ENCODE peak calls at places on chromosomes 2 and 18, in six cellular contexts. R is stomach, O is A673, B is GM23338, A is ovary, C is Peyer's patch. E is an unnamed sample. For H3K27me3, the result is how much of the 10 kb centered on the place peaks cover.

GRCh38 chr2:102604754-102605153 is 14.6 kb upstream of the SLC9A2 start:
- DNase-seq in B (peak), R (no peak), O (no peak), A (no peak), C (no peak), E (no peak)

GRCh38 chr2:150919899-150920298 is 341.8 kb downstream of the RBM43 start:
- DNase-seq in R (no peak), O (no peak), C (no peak), A (no peak), B (no peak), E (no peak)

GRCh38 chr2:207256026-207256425 is 90.3 kb upstream of the KLF7 start:
- DNase-seq in A (no peak), C (no peak), B (no peak), R (no peak), O (no peak), E (no peak)

GRCh38 chr2:56357655-56358295 is 174.0 kb downstream of the CCDC85A start:
- DNase-seq in B (no peak), R (no peak), A (no peak), C (no peak), O (no peak), E (no peak)

GRCh38 chr2:189276277-189276676 is 96.7 kb upstream of the COL5A2 start:
- DNase-seq in R (no peak), C (no peak), B (no peak), A (no peak), O (peak), E (no peak)

GRCh38 chr2:109125595-109126500 is 3.2 kb upstream of the SH3RF3 start:
- DNase-seq in C (no peak), B (no peak), O (no peak), R (no peak), A (no peak), E (no peak)

GRCh38 chr18:11986061-11986460 is 4.8 kb downstream of the IMPA2 start:
- DNase-seq in A (no peak), B (no peak), R (no peak), C (no peak), O (no peak), E (no peak)

GRCh38 chr2:60438136-60438535 is 115.3 kb downstream of the BCL11A start:
- DNase-seq in B (no peak), C (no peak), O (no peak), A (no peak), R (no peak), E (no peak)

GRCh38 chr2:25521126-25521525 is 152.3 kb downstream of the DTNB start:
- DNase-seq in C (no peak), O (no peak), B (no peak), R (no peak), A (no peak), E (no peak)

GRCh38 chr2:226600184-226600583 is 199.4 kb downstream of the IRS1 start:
- DNase-seq in O (no peak), B (peak), C (no peak), R (no peak), A (no peak), E (no peak)

GRCh38 chr2:9328931-9329330 is 94.4 kb downstream of the ITGB1BP1 start:
- DNase-seq in R (no peak), A (no peak), O (no peak), B (no peak), C (no peak), E (no peak)
- H3K4me3 ChIP-seq in R (no peak), A (no peak), O (no peak), B (no peak), C (no peak), E (no peak)

DNA sequence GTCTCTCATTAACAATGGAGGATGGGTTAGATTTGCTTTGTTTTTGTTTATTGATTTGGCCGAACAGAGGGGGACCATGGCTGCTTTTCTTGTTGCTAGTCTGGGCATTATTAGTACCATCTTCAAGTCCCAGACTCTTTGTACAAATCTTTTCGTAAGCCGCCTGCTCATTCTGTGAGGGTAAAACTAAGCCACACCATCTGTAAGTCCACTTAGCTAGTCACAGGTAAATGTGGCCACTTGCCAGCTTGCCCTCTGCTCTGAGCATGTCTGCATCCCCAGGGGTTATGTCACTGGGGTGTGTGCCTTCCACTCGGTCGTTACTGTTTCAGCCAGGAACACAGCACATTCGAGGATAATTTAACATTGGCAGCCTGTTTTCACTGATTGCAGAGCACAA is 85.6 kb downstream of the SMIM21 start:
- DNase-seq in R (no peak), A (no peak), O (no peak), C (no peak), B (no peak), E (no peak)
- H3K27me3 ChIP-seq in R (under half), A (under half), O (under half), C (under half), B (under half), E (under half)

DNA sequence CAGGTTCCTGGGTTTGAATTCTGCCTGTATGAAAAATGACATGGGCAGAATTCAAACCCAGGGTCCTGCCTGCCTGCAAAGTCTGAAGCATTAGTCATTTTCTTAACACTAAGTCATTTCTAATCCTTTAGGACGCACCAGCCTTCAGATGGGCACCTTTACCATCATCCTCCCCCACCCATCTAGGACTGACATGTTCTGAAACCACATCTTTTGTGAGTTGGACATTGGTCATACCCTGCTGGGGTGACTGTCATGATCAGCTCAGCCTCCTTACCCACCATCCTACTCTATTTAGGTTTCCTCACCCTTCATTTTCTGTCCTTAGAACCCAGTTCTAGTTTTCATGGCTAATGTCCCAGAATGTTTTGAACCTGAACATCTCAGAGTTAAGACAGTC is 104.9 kb downstream of the TRIB2 start:
- DNase-seq in A (no peak), C (no peak), R (no peak), B (no peak), O (no peak), E (no peak)
- TF ChIP-seq CTCF in A (no peak), C (no peak), R (no peak), B (no peak), O (no peak), E (no peak)

DNA sequence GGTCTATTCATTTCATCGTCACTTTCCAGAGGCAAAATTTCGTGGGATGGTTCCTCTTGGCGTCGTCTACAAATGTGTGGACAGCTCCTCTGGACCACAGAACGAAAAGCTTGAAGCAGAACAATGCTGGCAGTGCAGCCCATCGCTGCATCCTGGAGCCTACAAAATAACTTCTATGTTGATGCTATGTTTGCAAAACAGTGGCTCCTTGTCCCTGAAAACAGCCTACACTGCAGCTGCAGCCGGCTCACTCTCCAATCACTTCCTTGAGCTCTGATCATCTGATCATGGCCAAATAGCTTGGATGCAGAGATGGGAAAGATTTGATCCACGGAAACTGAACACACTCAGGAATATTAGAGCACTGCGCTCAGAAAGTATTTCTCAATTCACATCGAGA is 60.0 kb downstream of the DOCK10 start:
- DNase-seq in C (no peak), A (no peak), R (no peak), B (no peak), O (no peak), E (peak)
- H3K4me3 ChIP-seq in C (peak), A (no peak), R (peak), B (no peak), O (no peak), E (peak)

DNA sequence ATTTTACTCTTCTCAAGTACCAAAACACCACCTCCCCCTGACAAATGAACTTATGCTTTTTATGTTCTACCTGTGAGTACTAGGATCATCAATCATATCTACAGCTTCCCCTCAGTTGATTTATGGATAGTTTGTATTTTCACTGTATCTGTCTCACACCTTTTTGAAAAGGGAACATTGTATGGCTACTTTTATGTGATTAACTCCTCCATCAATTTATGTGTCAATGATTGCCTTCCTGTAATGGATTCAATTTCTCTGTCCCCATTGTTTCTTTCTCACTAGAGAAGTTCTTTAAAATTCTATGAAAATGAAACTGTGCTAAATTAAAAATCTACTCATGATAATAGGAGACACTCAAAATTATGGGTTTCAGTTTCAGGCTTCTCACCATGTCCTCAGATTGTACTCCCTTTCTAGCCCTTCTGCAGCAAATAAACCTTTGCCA is 935.0 kb downstream of the TRIB2 start:
- DNase-seq in A (no peak), R (no peak), B (no peak), C (no peak), O (no peak), E (no peak)
- H3K27me3 ChIP-seq in A (under half), R (under half), B (under half), C (under half), O (under half), E (under half)

DNA sequence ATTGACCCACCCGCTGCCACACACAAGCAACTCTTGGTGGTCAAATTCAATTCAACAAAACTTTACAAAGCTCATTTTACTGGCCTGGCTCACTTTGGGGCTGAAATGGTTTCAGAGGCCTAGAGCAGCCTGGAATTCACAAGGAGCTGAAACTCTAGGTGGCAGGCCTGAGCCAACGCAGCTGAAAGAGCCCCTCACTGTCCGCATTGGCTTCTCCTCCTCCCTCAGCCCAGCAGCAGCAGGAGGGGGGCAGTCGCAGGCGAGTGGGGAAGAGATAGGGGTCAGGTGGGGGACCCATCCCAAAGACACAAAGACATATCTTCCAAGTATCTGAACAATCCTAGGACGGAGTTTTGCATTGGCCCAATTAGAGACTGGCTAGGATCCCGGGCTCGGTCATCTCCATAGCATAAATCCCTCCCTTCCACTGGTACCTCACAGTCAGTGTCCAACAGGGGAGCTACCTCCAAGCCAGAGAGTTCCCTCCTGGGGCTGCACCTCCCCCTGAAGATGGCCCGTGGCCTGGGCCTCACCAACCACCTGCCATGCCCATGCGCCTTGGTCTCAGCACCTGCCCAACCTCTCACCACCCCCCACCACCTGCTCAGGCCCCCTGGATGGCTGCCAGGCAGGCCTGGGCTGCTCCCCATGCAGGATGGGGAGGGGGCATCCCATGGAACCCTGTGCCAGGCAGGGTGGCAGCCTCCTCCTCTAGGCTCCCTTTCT is 113.4 kb downstream of the ZBTB7C start:
- DNase-seq in R (no peak), O (no peak), B (peak), A (no peak), C (no peak), E (no peak)
- TF ChIP-seq CTCF in R (no peak), O (peak), B (peak), A (no peak), C (no peak), E (peak)

GRCh38 chr2:165067958-165068612 is 112.8 kb upstream of the SLC38A11 start:
- DNase-seq in R (no peak), B (peak), O (peak), C (no peak), A (peak), E (peak)
- H3K4me3 ChIP-seq in R (peak), B (peak), O (peak), C (no peak), A (no peak), E (peak)

GRCh38 chr2:229380101-229380625 is 109.1 kb upstream of the PID1 start:
- DNase-seq in O (no peak), R (no peak), C (no peak), B (no peak), A (no peak), E (no peak)

GRCh38 chr2:229376866-229377265 is 105.8 kb upstream of the PID1 start:
- DNase-seq in B (no peak), R (no peak), A (no peak), C (no peak), O (no peak), E (no peak)

GRCh38 chr2:229375241-229375640 is 104.2 kb upstream of the PID1 start:
- DNase-seq in O (no peak), A (no peak), R (no peak), B (no peak), C (no peak), E (no peak)

DNA sequence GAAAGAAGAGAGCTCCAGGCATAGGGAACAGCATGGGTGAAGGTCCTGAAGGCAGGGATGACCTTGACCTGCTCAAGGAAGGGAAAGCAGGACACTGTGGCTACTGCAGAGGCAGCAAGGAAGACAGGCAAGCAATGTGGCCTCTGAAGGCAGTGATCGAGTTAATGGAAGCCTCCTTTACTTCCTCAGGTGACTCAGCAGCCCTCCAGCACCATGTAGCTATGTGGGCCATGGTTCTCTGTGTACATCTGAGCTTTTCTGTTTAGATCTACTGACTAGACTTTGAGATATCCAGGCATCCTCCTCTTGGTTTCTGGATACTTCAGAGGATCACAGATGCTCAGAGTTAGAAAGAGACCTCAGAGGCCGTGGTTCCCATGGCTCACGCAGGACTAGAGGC is 107.3 kb upstream of the PID1 start:
- DNase-seq in R (no peak), A (no peak), B (no peak), C (no peak), O (no peak), E (no peak)
- H3K27me3 ChIP-seq in R (under half), A (under half), B (under half), C (under half), O (under half), E (under half)

E was measured in dorsolateral prefrontal cortex.